ENCODE peak calls at places on chromosomes 16 and 17, in nine cellular contexts. F, O, Q, D, K, E, B, J and T are unnamed samples.
A peak's percentile ranks its signal among the peaks of the same experiment; 100 is the strongest.

GRCh38 chr17:38893612-38894011 is 23.8 kb downstream of the LASP1 start:
- DNase-seq in D (no peak), K (no peak), E (no peak), J (peak; percentile 43), B (no peak), F (no peak), O (no peak), Q (no peak), T (peak; percentile 50)

GRCh38 chr16:535446-536405 is 8.2 kb downstream of the CAPN15 start:
- DNase-seq in E (no peak), F (no peak), K (no peak), D (peak; percentile 87), J (peak; percentile 89), Q (no peak), O (no peak), B (no peak), T (peak; percentile 69)

GRCh38 chr17:49218941-49219913 is 8.7 kb downstream of the ABI3 start:
- DNase-seq in D (no peak), O (peak; percentile 55), Q (peak; percentile 77), E (no peak), K (no peak), B (no peak), F (no peak), J (peak; percentile 56), T (no peak)

GRCh38 chr16:48687421-48688038 is 77.5 kb upstream of the N4BP1 start:
- DNase-seq in O (peak; percentile 68), E (peak; percentile 51), B (no peak), D (peak; percentile 42), J (peak; percentile 18), F (peak; percentile 12), K (no peak), Q (no peak), T (peak; percentile 65)

GRCh38 chr17:66474258-66474657 is 171.8 kb downstream of the PRKCA start:
- DNase-seq in K (no peak), E (no peak), Q (no peak), B (no peak), O (no peak), J (no peak), F (no peak), D (no peak), T (no peak)

GRCh38 chr17:57286372-57287105 is 30.2 kb downstream of the MSI2 start:
- DNase-seq in B (no peak), O (no peak), E (no peak), Q (no peak), F (no peak), D (no peak), J (no peak), K (no peak), T (no peak)

GRCh38 chr17:18208092-18208491 is 17.3 kb upstream of the LLGL1 start:
- DNase-seq in F (no peak), Q (no peak), B (no peak), E (no peak), J (no peak), K (no peak), O (no peak), D (no peak), T (no peak)

GRCh38 chr16:2820836-2821482 is 3.9 kb downstream of the PRSS21 start:
- DNase-seq in Q (no peak), K (no peak), D (no peak), J (peak; percentile 4), E (no peak), O (no peak), F (no peak), B (peak; percentile 45), T (no peak)

DNA sequence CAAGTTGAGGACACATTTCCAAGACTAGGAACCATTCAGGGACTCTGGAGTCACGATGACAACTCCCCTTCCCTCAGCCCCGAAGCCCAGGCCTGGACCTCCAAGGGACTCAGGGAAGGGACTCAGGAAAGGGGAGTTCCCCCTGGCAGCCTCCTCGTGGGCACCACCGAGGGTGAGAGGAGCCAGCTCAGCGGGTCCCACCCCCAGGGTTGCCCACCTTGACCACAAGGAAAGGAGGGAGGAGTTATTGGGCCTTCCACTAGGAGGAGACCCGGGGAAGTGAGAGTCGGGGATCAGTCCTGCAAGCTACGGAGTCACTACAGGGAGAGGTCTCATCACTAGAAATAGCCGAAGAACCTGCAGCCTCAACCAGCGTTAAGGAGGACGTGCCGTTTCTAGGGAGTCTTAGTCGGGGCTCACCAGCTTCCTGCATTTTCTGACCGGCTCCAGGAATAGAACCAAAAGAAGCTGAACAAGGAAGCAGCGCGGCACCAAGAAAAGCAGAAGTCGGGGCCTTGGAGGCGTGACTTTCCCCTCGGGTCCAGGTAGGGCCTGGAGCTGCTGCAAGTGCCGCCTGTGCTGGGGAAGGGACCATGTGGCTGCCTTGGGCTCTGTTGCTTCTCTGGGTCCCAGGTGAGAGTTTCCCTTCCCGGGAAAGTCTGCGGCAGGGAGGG is at the start of gene CD300A:
- DNase-seq in B (no peak), J (no peak), D (no peak), O (peak; percentile 74), E (peak; percentile 45), F (no peak), Q (no peak), K (no peak), T (no peak)
- TF ChIP-seq CTCF in B (no peak), J (no peak), D (no peak), O (no peak), E (no peak), F (no peak), Q (no peak), K (no peak), T (no peak)

GRCh38 chr17:76579281-76579680 is 6.4 kb downstream of the ST6GALNAC2 start:
- DNase-seq in Q (no peak), F (no peak), K (no peak), B (no peak), D (no peak), O (no peak), E (no peak), J (no peak), T (no peak)

GRCh38 chr17:76578376-76578775 is 7.3 kb downstream of the ST6GALNAC2 start:
- DNase-seq in F (no peak), O (no peak), E (no peak), J (no peak), Q (no peak), B (no peak), K (no peak), D (peak; percentile 34), T (no peak)

GRCh38 chr17:76584427-76585047 is 1.1 kb downstream of the ST6GALNAC2 start:
- DNase-seq in K (no peak), B (peak; percentile 63), O (no peak), J (no peak), D (no peak), Q (no peak), E (no peak), F (no peak), T (no peak)

GRCh38 chr17:76582660-76583059 is 3.0 kb downstream of the ST6GALNAC2 start:
- DNase-seq in F (no peak), B (no peak), K (no peak), D (no peak), Q (no peak), E (no peak), O (no peak), J (no peak), T (no peak)

DNA sequence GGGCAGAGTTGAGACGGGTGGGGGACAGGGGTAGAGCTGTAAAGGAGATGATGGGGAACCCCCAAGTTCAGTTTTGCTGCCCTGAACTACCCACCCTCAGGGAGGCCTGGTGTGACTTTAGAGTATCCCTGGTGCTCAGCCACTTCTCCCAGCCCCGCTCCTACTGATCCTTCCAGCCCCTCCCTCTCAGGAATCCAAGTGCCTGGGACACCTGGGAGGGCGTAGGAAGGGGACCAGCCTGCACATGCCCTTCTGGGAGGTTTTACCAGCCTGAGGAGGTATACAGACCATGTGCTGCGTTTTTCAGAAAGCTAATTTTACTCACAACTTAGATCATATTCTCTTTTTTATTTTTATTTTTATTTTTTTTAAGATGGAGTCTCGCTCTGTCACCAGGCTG is 4.1 kb downstream of the ST6GALNAC2 start:
- DNase-seq in O (no peak), E (no peak), Q (no peak), J (no peak), D (no peak), K (no peak), B (no peak), F (no peak), T (no peak)
- H3K27ac ChIP-seq in O (no peak overlapping the region), E (no peak overlapping the region), Q (no peak overlapping the region), J (no peak overlapping the region), D (no peak overlapping the region), K (no peak overlapping the region), B (no peak overlapping the region), F (no peak overlapping the region), T (no peak overlapping the region)

GRCh38 chr16:79156761-79157160 is 443.8 kb downstream of the MAF start:
- DNase-seq in K (no peak), F (no peak), Q (no peak), J (no peak), D (no peak), B (no peak), E (no peak), O (no peak), T (no peak)

GRCh38 chr16:79155904-79156303 is 444.6 kb downstream of the MAF start:
- DNase-seq in D (no peak), E (no peak), F (no peak), K (no peak), J (no peak), B (no peak), O (no peak), Q (no peak), T (no peak)

GRCh38 chr16:79154081-79154480 is 446.5 kb downstream of the MAF start:
- DNase-seq in E (no peak), D (no peak), F (no peak), K (no peak), O (no peak), Q (no peak), B (no peak), J (no peak), T (no peak)

GRCh38 chr16:79159650-79160049 is 440.9 kb downstream of the MAF start:
- DNase-seq in B (no peak), J (no peak), O (no peak), Q (no peak), K (no peak), F (no peak), D (no peak), E (no peak), T (no peak)

DNA sequence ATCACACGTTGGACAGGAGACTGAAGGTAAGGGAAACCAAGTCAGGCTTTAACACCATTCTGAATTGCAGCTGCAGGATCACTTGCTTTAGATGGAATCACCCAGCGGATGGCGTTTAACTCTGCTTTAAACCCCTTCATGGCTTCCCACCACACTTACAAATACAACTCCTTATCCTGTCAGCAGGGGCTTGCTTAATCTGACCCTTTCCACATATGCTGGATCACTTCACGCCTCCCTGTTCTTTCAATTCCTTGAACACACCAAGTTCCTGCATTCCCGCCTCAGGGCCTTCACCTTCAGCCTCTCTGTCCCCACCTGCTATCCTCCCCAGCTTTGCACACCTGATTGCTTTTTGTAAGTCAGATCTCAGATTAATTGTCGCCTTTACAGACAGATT is 442.2 kb downstream of the MAF start:
- DNase-seq in B (no peak), K (no peak), Q (no peak), D (no peak), F (no peak), J (no peak), O (no peak), E (no peak), T (no peak)
- H3K4me3 ChIP-seq in B (no peak overlapping the region), K (no peak overlapping the region), Q (no peak overlapping the region), D (no peak overlapping the region), F (no peak overlapping the region), J (no peak overlapping the region), O (no peak overlapping the region), E (no peak overlapping the region), T (no peak overlapping the region)

GRCh38 chr17:29573558-29573870 is 5.0 kb downstream of the TP53I13 start:
- DNase-seq in J (no peak), F (no peak), Q (no peak), B (peak; percentile 64), K (no peak), D (no peak), O (no peak), E (no peak), T (no peak)

GRCh38 chr17:29573871-29574731 is 5.6 kb downstream of the TP53I13 start:
- DNase-seq in B (peak; percentile 64), Q (no peak), J (peak; percentile 8), F (peak; percentile 13), E (peak; percentile 6), O (no peak), D (peak; percentile 16), K (no peak), T (no peak)

GRCh38 chr17:29575511-29576213 is 7.2 kb downstream of the TP53I13 start:
- DNase-seq in B (no peak), Q (no peak), K (no peak), F (peak; percentile 9), O (no peak), J (no peak), D (peak; percentile 20), E (peak; percentile 4), T (no peak)

GRCh38 chr17:29576214-29577008 is 7.9 kb downstream of the TP53I13 start:
- DNase-seq in B (no peak), K (no peak), E (no peak), Q (no peak), J (no peak), O (no peak), D (peak; percentile 17), F (peak; percentile 12), T (no peak)

GRCh38 chr17:29574732-29575510 is 6.4 kb downstream of the TP53I13 start:
- DNase-seq in K (no peak), B (peak; percentile 58), J (peak; percentile 83), Q (no peak), D (peak; percentile 84), F (peak; percentile 19), O (no peak), E (no peak), T (no peak)
- TF ChIP-seq CTCF in K (no peak), B (no peak), J (no peak), Q (no peak), D (no peak), F (no peak), O (no peak), E (no peak), T (no peak)